ENCODE peak calls at places on chromosomes 3 and 15, in ten cellular contexts. W is small intestine; I is substantia nigra; X is fibroblast of lung; N is GM12878; O is A549; U is CD4-positive, alpha-beta T cell; B is body of pancreas; E is stomach; V is ovary. P is an unnamed sample.

GRCh38 chr3:72847282-72847681 is 963 bp downstream of the SHQ1 start:
- DNase-seq in O (no peak), N (no peak), V (no peak), E (no peak), B (no peak), W (peak), I (no peak), U (no peak), X (no peak), P (no peak)

GRCh38 chr15:25682349-25682748 is 180.8 kb downstream of the ATP10A start:
- DNase-seq in E (no peak), W (no peak), B (no peak), X (no peak), N (no peak), I (no peak), U (no peak), V (no peak), O (no peak), P (no peak)

GRCh38 chr3:66366747-66367146 is 134.1 kb downstream of the LRIG1 start:
- DNase-seq in O (no peak), U (no peak), N (no peak), E (no peak), V (no peak), X (no peak), B (no peak), W (no peak), I (no peak), P (no peak)

GRCh38 chr15:74786659-74787165 is 4.8 kb downstream of the CSK start:
- DNase-seq in N (no peak), I (no peak), W (no peak), V (no peak), B (no peak), U (no peak), O (no peak), X (no peak), E (no peak), P (no peak)

GRCh38 chr3:101151286-101151901 is 158.2 kb upstream of the ABI3BP start:
- DNase-seq in W (no peak), I (no peak), O (no peak), X (peak), B (no peak), U (no peak), E (no peak), N (no peak), V (no peak), P (no peak)

GRCh38 chr3:134463676-134464611 is 21.8 kb downstream of the ANAPC13 start:
- DNase-seq in U (no peak), E (no peak), O (no peak), X (peak), W (no peak), I (peak), B (peak), V (peak), N (no peak), P (no peak)

GRCh38 chr3:66428733-66429132 is 72.1 kb downstream of the LRIG1 start:
- DNase-seq in N (no peak), X (peak), V (peak), B (peak), U (no peak), E (peak), W (no peak), O (peak), I (peak), P (no peak)

GRCh38 chr3:120052685-120053084 is 41.6 kb downstream of the GSK3B start:
- DNase-seq in E (no peak), B (no peak), U (no peak), I (no peak), O (no peak), X (no peak), W (no peak), V (no peak), N (no peak), P (no peak)

GRCh38 chr15:78317145-78317836 is 17.9 kb upstream of the SKIC8 start:
- DNase-seq in B (no peak), E (peak), X (peak), I (no peak), O (no peak), N (no peak), U (no peak), W (peak), V (no peak), P (peak)

GRCh38 chr15:31080618-31081017 is 20.9 kb downstream of the TRPM1 start:
- DNase-seq in I (no peak), N (no peak), V (peak), O (peak), W (peak), E (peak), X (peak), U (no peak), B (peak), P (no peak)

GRCh38 chr15:37984368-37984767 is 49.9 kb downstream of the TMCO5A start:
- DNase-seq in E (no peak), X (no peak), V (no peak), U (no peak), W (no peak), N (no peak), I (no peak), O (no peak), B (no peak), P (no peak)

GRCh38 chr3:169337541-169337940 is 326.0 kb downstream of the MECOM start:
- DNase-seq in W (peak), N (no peak), E (no peak), O (no peak), B (no peak), X (no peak), V (no peak), U (no peak), I (no peak), P (no peak)

GRCh38 chr3:87320748-87321634 is 44.6 kb upstream of the POU1F1 start:
- DNase-seq in X (no peak), V (no peak), O (no peak), W (no peak), B (no peak), I (no peak), U (no peak), N (no peak), E (no peak), P (no peak)

GRCh38 chr3:14560110-14560509 is 20.0 kb upstream of the GRIP2 start:
- DNase-seq in X (no peak), O (no peak), N (no peak), B (no peak), V (no peak), E (no peak), I (no peak), U (no peak), W (no peak), P (no peak)

GRCh38 chr3:187061748-187062147 is 77.5 kb downstream of the RPL39L start:
- DNase-seq in E (no peak), O (no peak), V (no peak), I (no peak), B (no peak), W (no peak), N (no peak), U (no peak), X (no peak), P (no peak)

GRCh38 chr3:156395961-156396700 is 158.8 kb downstream of the SSR3 start:
- DNase-seq in W (no peak), N (no peak), E (no peak), O (no peak), B (no peak), V (no peak), U (no peak), X (no peak), I (no peak), P (no peak)

GRCh38 chr3:147406255-147407023 is at the start of gene ZIC4:
- DNase-seq in X (no peak), U (no peak), W (no peak), V (no peak), I (no peak), E (no peak), N (no peak), B (no peak), O (no peak), P (no peak)

GRCh38 chr3:173043757-173044156 is 97.3 kb downstream of the SPATA16 start:
- DNase-seq in I (no peak), X (no peak), V (no peak), O (no peak), U (no peak), B (no peak), E (no peak), W (no peak), N (no peak), P (no peak)

GRCh38 chr15:83305696-83306291 is 21.3 kb upstream of the BNC1 start:
- DNase-seq in I (no peak), B (peak), W (no peak), U (no peak), N (no peak), V (no peak), X (no peak), E (no peak), O (no peak), P (peak)

GRCh38 chr3:156209631-156210336 is 89.4 kb downstream of the KCNAB1 start:
- DNase-seq in V (no peak), B (no peak), W (no peak), E (no peak), O (no peak), U (no peak), N (no peak), I (no peak), X (no peak), P (no peak)

GRCh38 chr3:66397745-66398144 is 103.1 kb downstream of the LRIG1 start:
- DNase-seq in W (peak), I (no peak), E (no peak), V (no peak), U (no peak), N (no peak), B (peak), O (no peak), X (peak), P (no peak)

GRCh38 chr15:48367483-48367882 is 36.3 kb downstream of the DUT start:
- DNase-seq in U (no peak), W (no peak), X (no peak), E (no peak), O (no peak), N (no peak), B (no peak), V (no peak), I (no peak), P (no peak)

GRCh38 chr15:67832031-67832551 is 6.8 kb downstream of the SKOR1 start:
- DNase-seq in O (no peak), X (peak), W (no peak), E (no peak), N (no peak), V (no peak), B (no peak), U (no peak), I (no peak), P (peak)

GRCh38 chr3:15637131-15637951 is 35.8 kb downstream of the BTD start:
- DNase-seq in E (no peak), X (no peak), B (no peak), U (no peak), I (no peak), V (no peak), O (no peak), W (no peak), N (peak), P (no peak)

GRCh38 chr3:129078510-129078909 is 17.9 kb downstream of the GP9 start:
- DNase-seq in B (no peak), N (no peak), O (no peak), V (no peak), E (no peak), W (no peak), U (no peak), X (no peak), I (no peak), P (no peak)

GRCh38 chr3:182814419-182815160 is 21.3 kb downstream of the ATP11B start:
- DNase-seq in V (no peak), O (no peak), U (no peak), X (no peak), B (no peak), I (no peak), E (no peak), N (no peak), W (no peak), P (no peak)

GRCh38 chr3:126245811-126246727 is 65.7 kb upstream of the ALDH1L1 start:
- DNase-seq in N (no peak), I (peak), U (no peak), X (peak), O (peak), W (peak), E (peak), V (peak), B (peak), P (peak)

GRCh38 chr15:82414536-82415191 is 15.0 kb upstream of the GOLGA6L9 start:
- DNase-seq in I (no peak), V (no peak), B (peak), O (peak), X (peak), U (no peak), W (no peak), E (no peak), N (no peak), P (no peak)

GRCh38 chr3:137121704-137122314 is 164.0 kb downstream of the IL20RB start:
- DNase-seq in V (no peak), O (no peak), N (peak), B (peak), X (peak), W (peak), E (no peak), I (no peak), U (no peak), P (peak)

GRCh38 chr3:98733055-98733777 is 29.9 kb upstream of the ST3GAL6 start:
- DNase-seq in W (no peak), N (no peak), B (peak), U (no peak), X (peak), O (peak), E (peak), V (no peak), I (peak), P (peak)

GRCh38 chr3:48125026-48125704 is 63.1 kb downstream of the CDC25A start:
- DNase-seq in N (no peak), I (no peak), X (no peak), U (no peak), E (no peak), V (peak), O (no peak), B (peak), W (no peak), P (no peak)

GRCh38 chr15:58070801-58071418 is 5.4 kb upstream of the ALDH1A2 start:
- DNase-seq in I (peak), V (peak), E (peak), U (peak), B (peak), N (no peak), W (peak), X (peak), O (peak), P (peak)

GRCh38 chr3:171374661-171375285 is 85.4 kb downstream of the TNIK start:
- DNase-seq in X (peak), O (no peak), N (no peak), I (no peak), E (no peak), U (no peak), B (no peak), V (no peak), W (no peak), P (peak)

GRCh38 chr3:171374260-171374659 is 85.9 kb downstream of the TNIK start:
- DNase-seq in U (no peak), W (no peak), X (no peak), E (no peak), V (no peak), O (no peak), N (no peak), B (no peak), I (no peak), P (no peak)

GRCh38 chr3:171377859-171378258 is 82.3 kb downstream of the TNIK start:
- DNase-seq in W (no peak), O (no peak), X (no peak), B (no peak), U (no peak), V (no peak), E (no peak), N (no peak), I (no peak), P (no peak)

GRCh38 chr3:171376125-171376947 is 83.9 kb downstream of the TNIK start:
- DNase-seq in X (peak), V (no peak), W (no peak), U (no peak), O (no peak), B (peak), N (no peak), I (no peak), E (no peak), P (no peak)

GRCh38 chr3:171375704-171376103 is 84.5 kb downstream of the TNIK start:
- DNase-seq in E (no peak), B (no peak), I (no peak), U (no peak), V (no peak), W (no peak), O (no peak), X (no peak), N (no peak), P (no peak)
- H3K27ac ChIP-seq in E (no peak), B (no peak), I (peak), U (no peak), V (no peak), W (no peak), O (no peak), X (peak), N (peak), P (no peak)

DNA sequence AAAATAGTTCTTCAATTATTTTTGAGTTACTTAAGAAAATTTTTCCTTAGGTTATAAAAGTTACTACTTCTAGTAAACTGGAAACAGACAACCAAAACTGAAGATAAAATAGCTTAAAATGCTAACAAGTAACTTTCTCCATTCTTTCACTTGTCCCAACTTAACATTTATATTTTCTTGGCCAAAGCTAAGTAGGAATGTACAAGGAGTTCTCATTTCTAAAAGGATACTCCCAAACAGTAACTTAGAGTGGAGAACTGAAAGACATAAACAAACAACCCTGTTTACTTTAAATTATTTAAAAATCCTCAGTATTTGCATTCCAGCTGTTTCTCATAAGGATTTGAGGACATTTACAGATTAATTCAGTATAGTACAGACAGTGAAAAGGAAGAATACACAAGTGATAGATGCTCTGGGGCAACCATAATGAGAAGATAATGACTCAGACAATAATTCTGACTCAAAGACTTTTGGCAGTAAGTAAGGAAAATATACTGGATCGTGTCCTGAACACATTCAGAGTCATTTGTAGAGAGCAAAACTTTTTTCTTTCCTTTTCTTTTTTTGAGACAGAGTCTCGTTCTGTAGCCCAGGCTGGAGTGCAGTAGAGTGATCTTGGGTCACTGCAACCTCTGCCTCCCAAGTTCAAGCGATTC is 29.2 kb upstream of the ANXA2 start:
- DNase-seq in X (peak), U (no peak), O (no peak), W (no peak), V (no peak), B (no peak), E (no peak), N (no peak), I (no peak), P (no peak)
- H3K27ac ChIP-seq in X (peak), U (no peak), O (peak), W (no peak), V (no peak), B (no peak), E (no peak), N (no peak), I (no peak), P (no peak)

DNA sequence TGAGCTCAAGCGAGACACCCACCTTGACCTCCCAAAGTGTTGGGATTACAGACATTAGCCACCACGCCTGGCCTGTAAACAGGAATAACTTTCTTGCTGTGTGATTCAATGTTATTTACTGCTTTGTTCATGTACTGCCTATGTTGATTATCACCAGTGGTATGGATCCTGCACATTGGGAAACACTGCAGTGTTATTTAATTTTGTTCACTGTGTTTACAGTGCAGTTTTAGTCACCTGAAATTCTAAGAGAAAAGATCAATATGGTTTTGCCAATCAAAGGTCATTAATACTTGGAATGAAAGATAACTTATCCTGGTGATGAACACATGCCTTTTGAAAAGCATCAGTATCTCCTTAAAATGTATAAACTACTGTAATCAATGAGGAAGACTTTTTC is 8.6 kb upstream of the GABPB1 start:
- DNase-seq in B (no peak), I (no peak), N (no peak), V (no peak), W (no peak), X (no peak), U (no peak), E (no peak), O (no peak), P (no peak)
- H3K27ac ChIP-seq in B (no peak), I (no peak), N (no peak), V (no peak), W (no peak), X (no peak), U (no peak), E (no peak), O (no peak), P (no peak)

GRCh38 chr3:13414040-13414729 is 5.9 kb downstream of the NUP210 start:
- DNase-seq in W (peak), B (peak), N (peak), U (peak), O (no peak), I (peak), V (no peak), X (no peak), E (peak), P (no peak)

GRCh38 chr3:13416002-13416793 is 3.9 kb downstream of the NUP210 start:
- DNase-seq in I (no peak), O (no peak), U (no peak), N (no peak), X (no peak), V (no peak), B (no peak), E (no peak), W (no peak), P (no peak)

GRCh38 chr3:13419356-13420050 is 619 bp downstream of the NUP210 start:
- DNase-seq in X (no peak), E (peak), N (no peak), I (peak), W (peak), U (peak), V (no peak), O (peak), B (peak), P (peak)

GRCh38 chr3:13411186-13411860 is 8.8 kb downstream of the NUP210 start:
- DNase-seq in V (no peak), I (no peak), B (no peak), W (no peak), U (no peak), N (no peak), X (no peak), O (no peak), E (no peak), P (no peak)

DNA sequence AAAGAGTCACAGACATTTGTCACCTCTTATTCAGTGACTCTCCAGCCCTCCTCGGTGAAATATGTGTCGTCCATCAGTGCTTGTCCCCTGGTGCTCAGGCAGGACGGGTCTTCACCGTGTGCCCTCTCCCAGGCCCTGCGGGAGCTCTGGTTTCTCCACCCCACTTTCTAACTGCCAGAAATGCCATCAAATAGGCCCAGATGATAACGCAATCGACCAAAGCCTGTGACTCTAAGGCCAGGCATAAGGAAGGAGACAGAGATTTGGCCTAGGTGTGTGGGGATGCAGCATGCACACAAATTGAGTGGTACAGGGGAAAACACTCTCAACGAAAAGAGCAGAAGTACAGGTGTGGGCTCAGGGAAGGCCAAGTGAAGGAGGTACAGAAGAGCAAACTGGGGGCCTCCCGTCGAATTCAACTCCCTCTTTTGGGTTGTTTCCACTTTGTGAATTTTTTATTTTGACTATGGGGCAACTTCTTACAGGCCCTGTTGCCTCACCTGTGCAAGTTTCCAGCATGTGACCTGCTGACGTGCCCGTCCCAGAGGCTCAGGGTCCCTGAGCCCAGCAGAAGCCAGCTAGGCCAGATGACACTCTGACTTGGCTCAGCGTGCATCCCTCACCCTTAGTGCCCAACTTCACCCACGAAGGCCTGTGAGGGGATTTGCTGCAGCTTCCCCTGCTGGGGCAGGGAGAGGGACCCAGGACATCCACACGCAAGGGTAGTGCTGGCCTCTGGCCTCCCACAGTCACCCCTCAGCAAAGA is 4.7 kb downstream of the NUP210 start:
- DNase-seq in U (no peak), B (no peak), O (no peak), I (no peak), W (no peak), X (no peak), V (no peak), E (no peak), N (no peak), P (no peak)
- H3K27ac ChIP-seq in U (peak), B (no peak), O (peak), I (peak), W (no peak), X (no peak), V (no peak), E (no peak), N (peak), P (no peak)

DNA sequence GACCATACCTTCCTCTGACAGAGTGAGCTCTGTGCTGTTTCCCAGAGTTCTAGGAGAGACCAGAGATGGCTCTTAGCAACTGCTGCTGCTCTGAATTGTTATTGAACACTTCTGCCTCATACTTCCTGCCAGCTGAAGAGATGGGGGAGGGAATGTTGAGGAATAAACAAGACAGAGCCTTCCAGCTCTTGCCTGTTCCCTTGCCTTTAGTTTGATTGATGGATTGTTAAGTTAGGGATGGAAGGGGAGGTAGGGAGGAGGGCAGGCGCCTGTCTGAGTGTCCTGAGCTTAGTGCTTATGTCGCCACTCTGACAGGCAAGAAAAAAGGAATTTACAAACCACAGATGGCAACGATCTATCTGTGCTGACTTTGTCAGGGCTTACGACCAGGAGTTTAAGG is 42.8 kb downstream of the ZNF609 start:
- DNase-seq in N (no peak), V (no peak), B (no peak), E (no peak), U (no peak), I (peak), X (peak), O (no peak), W (no peak), P (peak)
- H3K27ac ChIP-seq in N (peak), V (no peak), B (no peak), E (peak), U (peak), I (peak), X (peak), O (no peak), W (peak), P (peak)

P was measured in WERI-Rb-1.